ENCODE peak calls at places on chromosomes 6 and 20, in four cellular contexts. L, O, M and K are unnamed samples.

GRCh38 chr20:37316775-37317170 is 27.3 kb downstream of the MANBAL start:
- DNase-seq in L (no peak), O (no peak), M (no peak), K (no peak)

GRCh38 chr6:26022166-26022510 is 59.5 kb downstream of the TRIM38 start:
- DNase-seq in L (peak), O (peak), M (peak), K (no peak)

GRCh38 chr6:15481892-15482291 is 180.9 kb downstream of the DTNBP1 start:
- DNase-seq in L (no peak), O (no peak), M (peak), K (no peak)

GRCh38 chr6:37882724-37883413 is 63.3 kb downstream of the ZFAND3 start:
- DNase-seq in L (no peak), O (no peak), M (no peak), K (no peak)

GRCh38 chr6:11085758-11086435 is 7.7 kb upstream of the SMIM13 start:
- DNase-seq in L (no peak), O (no peak), M (no peak), K (no peak)

GRCh38 chr20:54532573-54532972 is 57.2 kb downstream of the DOK5 start:
- DNase-seq in L (no peak), O (no peak), M (no peak), K (no peak)

GRCh38 chr6:126152346-126152745 is 166.0 kb downstream of the TRMT11 start:
- DNase-seq in L (no peak), O (no peak), M (no peak), K (no peak)

GRCh38 chr20:35020108-35021031 is 64.7 kb downstream of the MYH7B start:
- DNase-seq in L (no peak), O (no peak), M (no peak), K (no peak)

GRCh38 chr6:1659816-1660215 is 50.1 kb downstream of the FOXC1 start:
- DNase-seq in L (no peak), O (no peak), M (no peak), K (no peak)

GRCh38 chr6:92364948-92365386 is 1054.4 kb downstream of the EPHA7 start:
- DNase-seq in L (no peak), O (no peak), M (no peak), K (no peak)

GRCh38 chr6:170446841-170447560 is 106.1 kb downstream of the PSMB1 start:
- DNase-seq in L (no peak), O (no peak), M (no peak), K (no peak)

GRCh38 chr20:48791014-48791413 is 36.8 kb downstream of the PREX1 start:
- DNase-seq in L (peak), O (no peak), M (no peak), K (no peak)

GRCh38 chr6:137092018-137092417 is 47.3 kb upstream of the IL20RA start:
- DNase-seq in L (no peak), O (no peak), M (no peak), K (no peak)

GRCh38 chr20:62615750-62616251 is 26.5 kb upstream of the SLCO4A1 start:
- DNase-seq in L (no peak), O (no peak), M (no peak), K (no peak)

GRCh38 chr20:42906120-42906519 is 283.6 kb downstream of the PTPRT start:
- DNase-seq in L (no peak), O (no peak), M (no peak), K (no peak)

GRCh38 chr20:24291066-24291465 is 178.4 kb upstream of the SYNDIG1 start:
- DNase-seq in L (no peak), O (no peak), M (no peak), K (no peak)

GRCh38 chr6:54125493-54125892 is 14.2 kb downstream of the MLIP start:
- DNase-seq in L (no peak), O (no peak), M (no peak), K (no peak)

GRCh38 chr20:17868700-17869231 is 99.8 kb downstream of the SNX5 start:
- DNase-seq in L (no peak), O (no peak), M (no peak), K (no peak)

GRCh38 chr6:134307074-134307473 is 10.8 kb downstream of the SGK1 start:
- DNase-seq in L (no peak), O (no peak), M (no peak), K (no peak)

GRCh38 chr6:108942556-108943492 is 94.6 kb downstream of the ARMC2 start:
- DNase-seq in L (peak), O (no peak), M (peak), K (no peak)

GRCh38 chr6:104705916-104706442 is 153.7 kb downstream of the HACE1 start:
- DNase-seq in L (no peak), O (no peak), M (no peak), K (no peak)

GRCh38 chr6:104713982-104714381 is 145.7 kb downstream of the HACE1 start:
- DNase-seq in L (no peak), O (no peak), M (no peak), K (no peak)

GRCh38 chr6:104714796-104715195 is 144.9 kb downstream of the HACE1 start:
- DNase-seq in L (no peak), O (no peak), M (no peak), K (no peak)

GRCh38 chr6:104710543-104711335 is 149.0 kb downstream of the HACE1 start:
- DNase-seq in L (no peak), O (no peak), M (no peak), K (no peak)

GRCh38 chr6:104711371-104711770 is 148.3 kb downstream of the HACE1 start:
- DNase-seq in L (no peak), O (no peak), M (no peak), K (no peak)
- TF ChIP-seq USF1 in L (no peak), O (no peak), M (no peak), K (no peak)

DNA sequence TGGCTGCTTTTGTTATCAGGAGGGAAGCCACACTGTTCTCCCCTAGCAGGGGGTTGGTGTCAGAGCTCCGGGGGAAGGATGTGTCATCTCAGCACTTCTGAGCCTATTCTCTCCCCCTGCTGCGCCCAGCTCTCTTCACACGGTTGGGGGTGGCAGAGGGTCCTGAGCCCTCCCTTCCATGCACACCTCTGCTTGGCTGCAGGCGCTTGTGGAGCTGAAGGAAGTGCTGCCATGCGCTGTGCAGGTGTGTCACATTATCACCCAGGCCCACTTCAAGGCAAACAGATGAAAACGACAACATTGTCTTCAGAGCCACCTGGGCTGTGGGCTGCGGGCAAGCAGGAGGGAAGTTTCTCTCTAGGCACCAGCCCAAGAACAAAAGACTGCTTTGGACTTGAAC is 263.4 kb downstream of the BMP7 start:
- DNase-seq in L (no peak), O (no peak), M (no peak), K (no peak)
- TF ChIP-seq USF1 in L (no peak), O (no peak), M (no peak), K (no peak)

DNA sequence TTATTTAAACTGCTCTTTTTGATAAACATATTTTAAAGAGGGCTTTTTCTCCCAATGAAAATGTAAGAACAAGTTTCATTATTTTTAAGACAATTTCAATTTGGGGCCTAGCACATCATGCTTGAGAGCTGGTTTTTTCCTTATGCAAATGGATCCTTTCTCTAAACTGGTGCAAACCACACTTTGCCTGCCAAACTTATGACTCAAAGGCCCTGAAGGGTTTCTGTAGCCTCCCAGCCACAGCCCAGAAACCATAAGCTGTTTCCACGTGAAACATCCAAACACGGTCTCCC is 451 bp upstream of the HSF2 start:
- DNase-seq in L (no peak), O (no peak), M (no peak), K (no peak)
- TF ChIP-seq USF1 in L (no peak), O (no peak), M (no peak), K (no peak)

GRCh38 chr6:36239710-36240256 is 30.1 kb upstream of the PNPLA1 start:
- DNase-seq in L (no peak), O (no peak), M (no peak), K (no peak)

GRCh38 chr6:36230376-36230775 is 33.8 kb downstream of the BRPF3 start:
- DNase-seq in L (no peak), O (no peak), M (no peak), K (no peak)

GRCh38 chr6:36232172-36232571 is 35.6 kb downstream of the BRPF3 start:
- DNase-seq in L (no peak), O (no peak), M (no peak), K (no peak)

GRCh38 chr6:36235862-36236261 is 34.0 kb upstream of the PNPLA1 start:
- DNase-seq in L (no peak), O (no peak), M (no peak), K (no peak)

GRCh38 chr6:36235309-36235708 is 34.6 kb upstream of the PNPLA1 start:
- DNase-seq in L (no peak), O (no peak), M (no peak), K (no peak)
- TF ChIP-seq USF1 in L (no peak), O (no peak), M (no peak), K (no peak)